ENCODE peak calls at places on chromosomes 7 and 10, in ten cellular contexts. J is nucleus accumbens; W is uterus; B is ureter; C is activated CD4-positive, CD25-positive, alpha-beta regulatory T cell; F is activated T-cell treated with anti-CD3 and anti-CD28 coated beads for 1 hour; D is NCI-H1436; I is ACHN; U is astrocyte of the cerebellum; G is left kidney. Q is an unnamed sample.
A peak's percentile ranks its signal among the peaks of the same experiment; 100 is the strongest.

GRCh38 chr7:122092964-122093797 is 50.9 kb downstream of the AASS start:
- DNase-seq in J (peak; percentile 2), I (peak; percentile 83), B (peak; percentile 65), W (peak; percentile 46), G (peak; percentile 88), D (peak; percentile 55), C (peak; percentile 26), U (peak; percentile 72), F (peak; percentile 25), Q (peak; percentile 36)

GRCh38 chr10:123562811-123563580 is 103.2 kb upstream of the GPR26 start:
- DNase-seq in D (no peak), C (no peak), W (no peak), U (no peak), F (no peak), I (no peak), G (no peak), J (no peak), B (peak; percentile 37), Q (no peak)

GRCh38 chr7:51141451-51141971 is 175.1 kb downstream of the COBL start:
- DNase-seq in I (peak; percentile 68), F (no peak), J (no peak), B (no peak), W (no peak), C (no peak), D (peak; percentile 12), G (peak; percentile 58), U (peak; percentile 9), Q (peak; percentile 60)

GRCh38 chr10:133350950-133351329 is 3.8 kb downstream of the PRAP1 start:
- DNase-seq in J (no peak), D (no peak), U (no peak), C (no peak), F (no peak), B (no peak), G (no peak), W (no peak), I (no peak), Q (no peak)

GRCh38 chr7:151895008-151895661 is 18.2 kb upstream of the PRKAG2 start:
- DNase-seq in D (no peak), B (no peak), F (no peak), W (no peak), C (no peak), J (no peak), I (no peak), U (no peak), G (no peak), Q (peak; percentile 26)

GRCh38 chr7:105388373-105389089 is at the start of gene SRPK2:
- DNase-seq in C (peak; percentile 56), B (peak; percentile 71), I (peak; percentile 84), W (peak; percentile 68), U (no peak), D (peak; percentile 56), F (peak; percentile 62), J (peak; percentile 35), G (peak; percentile 93), Q (peak; percentile 70)

GRCh38 chr10:50421026-50421719 is 169.9 kb upstream of the ASAH2 start:
- DNase-seq in W (no peak), F (no peak), I (peak; percentile 70), U (no peak), G (peak; percentile 87), C (peak; percentile 6), B (no peak), J (no peak), D (no peak), Q (peak; percentile 35)

GRCh38 chr7:115561341-115562110 is 469.0 kb downstream of the TFEC start:
- DNase-seq in B (no peak), G (no peak), U (peak; percentile 44), D (no peak), W (no peak), C (no peak), J (no peak), I (no peak), F (no peak), Q (no peak)

GRCh38 chr10:91672021-91672608 is 39.2 kb upstream of the PPP1R3C start:
- DNase-seq in G (peak; percentile 66), I (peak; percentile 32), B (no peak), F (no peak), C (no peak), D (no peak), U (no peak), J (no peak), W (no peak), Q (no peak)

GRCh38 chr10:60444494-60445064 is 54.9 kb upstream of the ANK3 start:
- DNase-seq in I (peak; percentile 58), J (no peak), D (peak; percentile 15), G (peak; percentile 46), W (no peak), F (no peak), C (no peak), B (no peak), U (peak; percentile 49), Q (no peak)

Q was measured in RWPE1.